ENCODE peak calls at places on chromosomes 6 and 20, in five cellular contexts. F is breast epithelium; Z is aorta; U is CD4-positive, CD25-positive, alpha-beta regulatory T cell; G is mesenchymal stem cell. L is an unnamed sample. For H3K27me3, the result is how much of the 10 kb centered on the place peaks cover.

GRCh38 chr6:20711518-20711917 is 177.3 kb downstream of the CDKAL1 start:
- DNase-seq in U (no peak), G (peak), Z (no peak), F (no peak), L (no peak)

GRCh38 chr20:24969203-24970029 is 20.3 kb downstream of the CST7 start:
- DNase-seq in Z (no peak), G (no peak), F (no peak), U (no peak), L (peak)

GRCh38 chr20:40508821-40509220 is 180.2 kb downstream of the MAFB start:
- DNase-seq in U (no peak), Z (no peak), G (no peak), F (no peak), L (no peak)

GRCh38 chr6:53805725-53806124 is 10.9 kb downstream of the LRRC1 start:
- DNase-seq in F (no peak), Z (no peak), U (no peak), G (no peak), L (no peak)

GRCh38 chr6:145895802-145896201 is 68.4 kb downstream of the SHPRH start:
- DNase-seq in F (no peak), Z (no peak), G (peak), U (no peak), L (no peak)

GRCh38 chr6:152532556-152533422 is 104.4 kb downstream of the SYNE1 start:
- DNase-seq in U (no peak), G (no peak), F (no peak), Z (no peak), L (no peak)

GRCh38 chr20:57904706-57905105 is 194.9 kb upstream of the PMEPA1 start:
- DNase-seq in Z (no peak), F (no peak), U (no peak), G (no peak), L (no peak)

GRCh38 chr20:52801628-52802006 is 170.5 kb upstream of the TSHZ2 start:
- DNase-seq in G (no peak), Z (no peak), U (no peak), F (no peak), L (no peak)

GRCh38 chr6:35489995-35490791 is 6.7 kb downstream of the TEAD3 start:
- DNase-seq in Z (peak), G (peak), F (peak), U (no peak), L (peak)

GRCh38 chr20:53691811-53692192 is 98.2 kb upstream of the ZNF217 start:
- DNase-seq in G (no peak), F (no peak), Z (no peak), U (no peak), L (no peak)

GRCh38 chr6:13215390-13215789 is 112.9 kb downstream of the TBC1D7 start:
- DNase-seq in Z (no peak), U (no peak), F (no peak), G (no peak), L (no peak)

GRCh38 chr6:133033263-133033662 is 207.9 kb upstream of the EYA4 start:
- DNase-seq in F (no peak), G (no peak), U (no peak), Z (no peak), L (no peak)

GRCh38 chr20:37414636-37415035 is 68.7 kb downstream of the SRC start:
- DNase-seq in F (no peak), U (no peak), Z (no peak), G (no peak), L (no peak)

GRCh38 chr6:106739387-106739786 is 110.0 kb downstream of the QRSL1 start:
- DNase-seq in Z (peak), F (peak), G (no peak), U (no peak), L (peak)

GRCh38 chr6:24918641-24919403 is 16.9 kb downstream of the RIPOR2 start:
- DNase-seq in Z (no peak), G (no peak), U (no peak), F (no peak), L (no peak)

GRCh38 chr20:45368221-45368980 is 5.4 kb downstream of the SYS1 start:
- DNase-seq in Z (no peak), G (no peak), U (peak), F (no peak), L (no peak)

GRCh38 chr6:157832250-157832967 is 9.4 kb downstream of the SNX9 start:
- DNase-seq in G (peak), F (no peak), U (no peak), Z (no peak), L (no peak)

GRCh38 chr6:45562171-45562570 is 184.4 kb upstream of the SUPT3H start:
- DNase-seq in Z (no peak), F (no peak), G (no peak), U (no peak), L (no peak)

GRCh38 chr6:31794866-31795615 is 511 bp downstream of the VARS1 start:
- DNase-seq in U (no peak), Z (peak), F (no peak), G (peak), L (no peak)

GRCh38 chr6:30885481-30885998 is 1.2 kb downstream of the DDR1 start:
- DNase-seq in G (peak), U (no peak), F (peak), Z (no peak), L (no peak)

GRCh38 chr6:167302074-167302473 is 11.0 kb downstream of the UNC93A start:
- DNase-seq in Z (no peak), F (no peak), G (no peak), U (no peak), L (no peak)

GRCh38 chr6:112416885-112417284 is 69.8 kb downstream of the RFPL4B start:
- DNase-seq in U (no peak), Z (no peak), F (peak), G (no peak), L (no peak)

GRCh38 chr20:41534842-41535241 is 83.3 kb downstream of the CHD6 start:
- DNase-seq in F (no peak), U (no peak), Z (no peak), G (peak), L (no peak)

GRCh38 chr20:18224968-18225568 is 63.3 kb upstream of the ZNF133 start:
- DNase-seq in Z (peak), U (no peak), F (peak), G (peak), L (no peak)

GRCh38 chr6:152170702-152171667 is 363.5 kb downstream of the ESR1 start:
- DNase-seq in F (no peak), U (peak), G (peak), Z (no peak), L (no peak)

GRCh38 chr20:48215536-48215935 is 430.3 kb upstream of the SULF2 start:
- DNase-seq in Z (no peak), F (no peak), G (no peak), U (no peak), L (no peak)

GRCh38 chr6:148771896-148772554 is 25.2 kb downstream of the UST start:
- DNase-seq in Z (no peak), F (no peak), U (no peak), G (no peak), L (no peak)

GRCh38 chr6:90368001-90368400 is 71.4 kb upstream of the BACH2 start:
- DNase-seq in U (no peak), G (no peak), Z (no peak), F (no peak), L (no peak)

GRCh38 chr6:56736804-56737203 is 94.1 kb upstream of the DST start:
- DNase-seq in U (no peak), F (no peak), G (no peak), Z (no peak), L (no peak)

GRCh38 chr6:108323710-108324109 is 28.9 kb downstream of the AFG1L start:
- DNase-seq in F (no peak), G (no peak), Z (no peak), U (no peak), L (no peak)

GRCh38 chr20:58637466-58638198 is 13.5 kb upstream of the STX16 start:
- DNase-seq in U (no peak), F (no peak), Z (no peak), G (no peak), L (peak)

DNA sequence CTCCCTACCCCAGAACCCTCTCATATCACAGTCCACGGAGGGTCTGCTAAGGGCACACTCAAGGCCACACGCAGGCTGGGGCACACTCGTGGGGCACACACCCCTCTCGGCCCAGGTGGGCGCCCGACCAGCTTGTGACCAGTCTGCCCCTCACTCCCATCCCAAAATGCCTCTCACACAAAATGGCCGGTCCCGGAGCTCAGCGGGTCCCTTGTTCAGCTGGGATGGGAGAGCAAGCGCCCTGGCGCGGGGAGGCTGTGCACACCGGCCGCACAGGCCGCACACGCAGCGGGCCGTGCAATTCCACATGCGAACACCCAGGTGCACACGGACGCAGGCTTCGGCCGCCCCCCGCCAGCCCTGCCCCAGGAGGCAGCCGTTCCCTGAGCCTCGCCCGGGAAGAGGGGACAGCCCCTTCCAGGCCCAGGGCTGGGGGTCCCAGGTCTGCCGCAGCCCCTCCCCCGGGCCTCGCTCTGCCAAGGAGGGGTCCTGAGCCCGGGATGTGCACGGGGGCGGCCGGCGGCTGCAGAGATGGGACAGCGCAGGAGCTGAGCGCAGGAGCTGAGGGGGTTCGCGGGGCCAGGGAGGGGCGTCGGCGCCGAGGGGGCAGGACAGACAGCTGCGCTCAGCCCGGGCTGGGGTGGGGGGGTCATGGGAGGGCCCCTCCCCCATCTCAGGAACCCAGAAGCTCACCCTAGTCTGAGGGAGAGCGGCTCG is 1.3 kb downstream of the KCNQ2 start:
- DNase-seq in G (no peak), Z (no peak), F (no peak), U (no peak), L (no peak)
- H3K27me3 ChIP-seq in G (half or more), Z (under half), F (half or more), U (under half), L (half or more)

GRCh38 chr20:39289316-39289715 is 327.2 kb downstream of the DHX35 start:
- DNase-seq in G (no peak), U (no peak), F (no peak), Z (no peak), L (no peak)
- H3K4me3 ChIP-seq in G (no peak), U (no peak), F (no peak), Z (no peak), L (no peak)

GRCh38 chr20:62732766-62733165 is 24.1 kb downstream of the NTSR1 start:
- DNase-seq in F (no peak), U (no peak), Z (no peak), G (no peak), L (peak)
- H3K27ac ChIP-seq in F (no peak), U (no peak), Z (no peak), G (no peak), L (no peak)

DNA sequence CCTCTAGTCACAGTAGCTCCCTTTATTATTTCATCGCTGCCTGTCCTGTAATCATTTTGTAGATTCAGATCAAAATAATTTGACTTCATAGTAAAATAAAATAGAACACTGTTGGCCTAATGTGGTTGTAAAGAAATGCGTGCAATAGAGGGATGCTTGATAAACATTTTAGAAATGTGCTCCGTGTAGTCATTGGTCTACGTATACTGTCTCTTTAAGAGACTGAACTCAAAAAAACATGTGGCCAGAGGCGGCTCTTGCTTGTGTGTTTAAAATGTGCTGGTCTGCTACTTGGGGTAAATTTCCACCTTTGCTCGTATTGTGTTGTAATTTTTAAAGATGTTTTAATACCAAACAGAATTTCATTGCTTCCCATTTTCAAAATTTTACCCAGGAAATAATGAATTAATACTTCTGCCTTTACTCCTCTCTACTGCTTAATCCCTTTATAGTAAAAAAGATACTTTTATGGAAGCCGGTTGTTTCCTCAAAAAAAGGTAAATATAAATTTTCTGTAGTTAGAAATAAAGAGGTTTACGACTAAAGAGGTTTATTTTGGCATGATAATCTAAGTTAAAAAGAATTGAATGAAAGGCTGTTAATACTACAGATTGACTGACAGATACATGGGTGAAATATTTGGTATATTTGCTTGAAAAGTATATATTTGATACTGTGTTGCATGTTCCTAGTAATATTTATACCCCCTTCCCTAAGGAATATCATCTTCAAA is 2.0 kb downstream of the LIN28B start:
- DNase-seq in F (no peak), U (no peak), Z (no peak), G (peak), L (no peak)
- H3K27me3 ChIP-seq in F (half or more), U (half or more), Z (under half), G (under half), L (half or more)

L was measured in upper lobe of right lung.